ENCODE peak calls at places on chromosomes 4 and X, in six cellular contexts. One of them, this sample, is unnamed. For H3K4me1, the result is how much of the 10 kb centered on the place peaks cover.

GRCh38 chr4:186067757-186068385 is 1.1 kb upstream of the TLR3 start:
- DNase-seq in CD4-positive, alpha-beta memory T cell: peak
- DNase-seq in K562: no peak
- DNase-seq in cardiac muscle cell: peak
- DNase-seq in psoas muscle: no peak
- DNase-seq in IMR-90: peak
- DNase-seq in this sample: peak

GRCh38 chr4:102429553-102429952 is 71.6 kb upstream of the NFKB1 start:
- DNase-seq in CD4-positive, alpha-beta memory T cell: no peak
- DNase-seq in IMR-90: peak
- DNase-seq in K562: no peak
- DNase-seq in cardiac muscle cell: peak
- DNase-seq in psoas muscle: no peak
- DNase-seq in this sample: no peak

GRCh38 chrX:115690554-115691216 is 129.7 kb downstream of the PLS3 start:
- DNase-seq in CD4-positive, alpha-beta memory T cell: peak
- DNase-seq in IMR-90: peak
- DNase-seq in cardiac muscle cell: peak
- DNase-seq in K562: peak
- DNase-seq in psoas muscle: no peak
- DNase-seq in this sample: peak

GRCh38 chr4:56360071-56360470 is 27.2 kb downstream of the AASDH start:
- DNase-seq in CD4-positive, alpha-beta memory T cell: no peak
- DNase-seq in K562: no peak
- DNase-seq in IMR-90: peak
- DNase-seq in cardiac muscle cell: peak
- DNase-seq in psoas muscle: no peak
- DNase-seq in this sample: no peak

GRCh38 chrX:151543706-151544105 is 19.8 kb upstream of the PASD1 start:
- DNase-seq in psoas muscle: no peak
- DNase-seq in IMR-90: no peak
- DNase-seq in CD4-positive, alpha-beta memory T cell: no peak
- DNase-seq in K562: no peak
- DNase-seq in cardiac muscle cell: no peak
- DNase-seq in this sample: no peak

GRCh38 chr4:56626963-56627362 is 54.1 kb downstream of the HOPX start:
- DNase-seq in IMR-90: no peak
- DNase-seq in psoas muscle: no peak
- DNase-seq in CD4-positive, alpha-beta memory T cell: peak
- DNase-seq in cardiac muscle cell: no peak
- DNase-seq in K562: no peak
- DNase-seq in this sample: no peak

GRCh38 chrX:145002776-145003175 is 244.5 kb upstream of the SPANXN1 start:
- DNase-seq in K562: no peak
- DNase-seq in psoas muscle: no peak
- DNase-seq in CD4-positive, alpha-beta memory T cell: no peak
- DNase-seq in cardiac muscle cell: no peak
- DNase-seq in IMR-90: no peak
- DNase-seq in this sample: no peak

GRCh38 chr4:78747328-78747946 is 28.7 kb upstream of the BMP2K start:
- DNase-seq in K562: no peak
- DNase-seq in IMR-90: peak
- DNase-seq in cardiac muscle cell: no peak
- DNase-seq in CD4-positive, alpha-beta memory T cell: no peak
- DNase-seq in psoas muscle: no peak
- DNase-seq in this sample: no peak

GRCh38 chrX:109362101-109362500 is 119.8 kb downstream of the GUCY2F start:
- DNase-seq in CD4-positive, alpha-beta memory T cell: no peak
- DNase-seq in cardiac muscle cell: no peak
- DNase-seq in psoas muscle: no peak
- DNase-seq in K562: no peak
- DNase-seq in IMR-90: no peak
- DNase-seq in this sample: no peak

GRCh38 chrX:129833153-129834004 is 10.3 kb downstream of the ZDHHC9 start:
- DNase-seq in CD4-positive, alpha-beta memory T cell: no peak
- DNase-seq in K562: no peak
- DNase-seq in cardiac muscle cell: peak
- DNase-seq in psoas muscle: no peak
- DNase-seq in IMR-90: peak
- DNase-seq in this sample: no peak

GRCh38 chrX:15343075-15343476 is 7.8 kb upstream of the PIGA start:
- DNase-seq in cardiac muscle cell: peak
- DNase-seq in CD4-positive, alpha-beta memory T cell: no peak
- DNase-seq in K562: no peak
- DNase-seq in psoas muscle: no peak
- DNase-seq in IMR-90: peak
- DNase-seq in this sample: no peak

GRCh38 chr4:74311696-74312313 is 3.5 kb downstream of the EPGN start:
- DNase-seq in cardiac muscle cell: peak
- DNase-seq in psoas muscle: no peak
- DNase-seq in IMR-90: peak
- DNase-seq in K562: no peak
- DNase-seq in CD4-positive, alpha-beta memory T cell: peak
- DNase-seq in this sample: peak

GRCh38 chr4:40234519-40235039 is 37.7 kb downstream of the RHOH start:
- DNase-seq in IMR-90: no peak
- DNase-seq in cardiac muscle cell: no peak
- DNase-seq in K562: no peak
- DNase-seq in psoas muscle: no peak
- DNase-seq in CD4-positive, alpha-beta memory T cell: no peak
- DNase-seq in this sample: no peak

GRCh38 chr4:180106997-180107396 is 2136.2 kb upstream of the TENM3 start:
- DNase-seq in psoas muscle: no peak
- DNase-seq in cardiac muscle cell: no peak
- DNase-seq in CD4-positive, alpha-beta memory T cell: no peak
- DNase-seq in IMR-90: peak
- DNase-seq in K562: no peak
- DNase-seq in this sample: no peak

GRCh38 chr4:54073481-54073880 is 9.1 kb upstream of the CHIC2 start:
- DNase-seq in psoas muscle: no peak
- DNase-seq in CD4-positive, alpha-beta memory T cell: no peak
- DNase-seq in cardiac muscle cell: peak
- DNase-seq in IMR-90: peak
- DNase-seq in K562: no peak
- DNase-seq in this sample: no peak

GRCh38 chr4:54082168-54082567 is 17.8 kb upstream of the CHIC2 start:
- DNase-seq in K562: no peak
- DNase-seq in IMR-90: peak
- DNase-seq in psoas muscle: no peak
- DNase-seq in cardiac muscle cell: peak
- DNase-seq in CD4-positive, alpha-beta memory T cell: no peak
- DNase-seq in this sample: peak

GRCh38 chr4:54076673-54077072 is 12.3 kb upstream of the CHIC2 start:
- DNase-seq in IMR-90: peak
- DNase-seq in K562: no peak
- DNase-seq in psoas muscle: no peak
- DNase-seq in CD4-positive, alpha-beta memory T cell: no peak
- DNase-seq in cardiac muscle cell: no peak
- DNase-seq in this sample: no peak

GRCh38 chr4:54077812-54078211 is 13.4 kb upstream of the CHIC2 start:
- DNase-seq in IMR-90: peak
- DNase-seq in cardiac muscle cell: no peak
- DNase-seq in CD4-positive, alpha-beta memory T cell: no peak
- DNase-seq in psoas muscle: no peak
- DNase-seq in K562: no peak
- DNase-seq in this sample: no peak
- H3K4me1 ChIP-seq in IMR-90: under half
- H3K4me1 ChIP-seq in cardiac muscle cell: under half
- H3K4me1 ChIP-seq in CD4-positive, alpha-beta memory T cell: under half
- H3K4me1 ChIP-seq in psoas muscle: under half
- H3K4me1 ChIP-seq in K562: under half
- H3K4me1 ChIP-seq in this sample: under half

GRCh38 chr4:142614621-142615323 is 231.3 kb downstream of the INPP4B start:
- DNase-seq in CD4-positive, alpha-beta memory T cell: no peak
- DNase-seq in psoas muscle: no peak
- DNase-seq in cardiac muscle cell: no peak
- DNase-seq in IMR-90: peak
- DNase-seq in K562: no peak
- DNase-seq in this sample: no peak

GRCh38 chr4:142615324-142615665 is 230.8 kb downstream of the INPP4B start:
- DNase-seq in cardiac muscle cell: peak
- DNase-seq in K562: no peak
- DNase-seq in CD4-positive, alpha-beta memory T cell: no peak
- DNase-seq in IMR-90: peak
- DNase-seq in psoas muscle: no peak
- DNase-seq in this sample: no peak
- H3K4me1 ChIP-seq in cardiac muscle cell: under half
- H3K4me1 ChIP-seq in K562: under half
- H3K4me1 ChIP-seq in CD4-positive, alpha-beta memory T cell: under half
- H3K4me1 ChIP-seq in IMR-90: under half
- H3K4me1 ChIP-seq in psoas muscle: under half
- H3K4me1 ChIP-seq in this sample: under half

GRCh38 chrX:69096963-69097362 is 68.3 kb downstream of the PJA1 start:
- DNase-seq in psoas muscle: no peak
- DNase-seq in cardiac muscle cell: no peak
- DNase-seq in CD4-positive, alpha-beta memory T cell: no peak
- DNase-seq in IMR-90: no peak
- DNase-seq in K562: no peak
- DNase-seq in this sample: no peak
- H3K4me1 ChIP-seq in psoas muscle: under half
- H3K4me1 ChIP-seq in cardiac muscle cell: under half
- H3K4me1 ChIP-seq in CD4-positive, alpha-beta memory T cell: under half
- H3K4me1 ChIP-seq in IMR-90: under half
- H3K4me1 ChIP-seq in K562: under half
- H3K4me1 ChIP-seq in this sample: under half

GRCh38 chrX:134685662-134686061 is 27.4 kb upstream of the PLAC1 start:
- DNase-seq in psoas muscle: no peak
- DNase-seq in IMR-90: peak
- DNase-seq in cardiac muscle cell: peak
- DNase-seq in CD4-positive, alpha-beta memory T cell: no peak
- DNase-seq in K562: no peak
- DNase-seq in this sample: no peak

GRCh38 chrX:134688181-134688580 is 29.9 kb upstream of the PLAC1 start:
- DNase-seq in CD4-positive, alpha-beta memory T cell: no peak
- DNase-seq in K562: no peak
- DNase-seq in IMR-90: no peak
- DNase-seq in psoas muscle: no peak
- DNase-seq in cardiac muscle cell: no peak
- DNase-seq in this sample: no peak

GRCh38 chrX:134691453-134691852 is 33.2 kb upstream of the PLAC1 start:
- DNase-seq in CD4-positive, alpha-beta memory T cell: no peak
- DNase-seq in IMR-90: no peak
- DNase-seq in cardiac muscle cell: no peak
- DNase-seq in psoas muscle: no peak
- DNase-seq in K562: no peak
- DNase-seq in this sample: no peak

GRCh38 chrX:134692233-134692632 is 34.0 kb upstream of the PLAC1 start:
- DNase-seq in CD4-positive, alpha-beta memory T cell: no peak
- DNase-seq in psoas muscle: no peak
- DNase-seq in cardiac muscle cell: no peak
- DNase-seq in K562: no peak
- DNase-seq in IMR-90: no peak
- DNase-seq in this sample: no peak

DNA sequence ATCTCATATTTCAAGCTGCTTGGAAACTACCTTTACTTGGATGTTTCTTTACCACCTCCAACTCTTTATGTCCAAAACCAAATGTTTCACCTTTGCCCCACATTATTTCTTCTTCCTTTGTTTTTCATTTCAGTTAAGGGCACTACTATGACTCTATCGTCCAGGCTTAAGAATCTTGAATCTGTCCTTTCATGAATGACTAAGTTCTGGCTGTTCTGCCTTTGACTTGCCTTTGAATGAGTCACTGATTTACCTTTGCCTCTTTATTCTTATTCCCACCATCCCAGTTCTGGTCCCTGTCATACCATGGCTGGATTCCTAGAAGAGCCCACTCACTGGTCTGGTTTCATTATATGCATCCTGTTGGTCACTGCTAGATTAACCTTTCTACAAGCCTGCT is 30.6 kb upstream of the PLAC1 start:
- DNase-seq in cardiac muscle cell: no peak
- DNase-seq in K562: no peak
- DNase-seq in CD4-positive, alpha-beta memory T cell: no peak
- DNase-seq in psoas muscle: no peak
- DNase-seq in IMR-90: peak
- DNase-seq in this sample: no peak
- H3K4me1 ChIP-seq in cardiac muscle cell: under half
- H3K4me1 ChIP-seq in K562: under half
- H3K4me1 ChIP-seq in CD4-positive, alpha-beta memory T cell: under half
- H3K4me1 ChIP-seq in psoas muscle: under half
- H3K4me1 ChIP-seq in IMR-90: under half
- H3K4me1 ChIP-seq in this sample: under half

GRCh38 chr4:116860891-116861290 is 224.5 kb downstream of the TRAM1L1 start:
- DNase-seq in psoas muscle: no peak
- DNase-seq in cardiac muscle cell: no peak
- DNase-seq in K562: no peak
- DNase-seq in IMR-90: no peak
- DNase-seq in CD4-positive, alpha-beta memory T cell: no peak
- DNase-seq in this sample: no peak
- H3K4me1 ChIP-seq in psoas muscle: under half
- H3K4me1 ChIP-seq in cardiac muscle cell: under half
- H3K4me1 ChIP-seq in K562: under half
- H3K4me1 ChIP-seq in IMR-90: under half
- H3K4me1 ChIP-seq in CD4-positive, alpha-beta memory T cell: under half
- H3K4me1 ChIP-seq in this sample: under half

DNA sequence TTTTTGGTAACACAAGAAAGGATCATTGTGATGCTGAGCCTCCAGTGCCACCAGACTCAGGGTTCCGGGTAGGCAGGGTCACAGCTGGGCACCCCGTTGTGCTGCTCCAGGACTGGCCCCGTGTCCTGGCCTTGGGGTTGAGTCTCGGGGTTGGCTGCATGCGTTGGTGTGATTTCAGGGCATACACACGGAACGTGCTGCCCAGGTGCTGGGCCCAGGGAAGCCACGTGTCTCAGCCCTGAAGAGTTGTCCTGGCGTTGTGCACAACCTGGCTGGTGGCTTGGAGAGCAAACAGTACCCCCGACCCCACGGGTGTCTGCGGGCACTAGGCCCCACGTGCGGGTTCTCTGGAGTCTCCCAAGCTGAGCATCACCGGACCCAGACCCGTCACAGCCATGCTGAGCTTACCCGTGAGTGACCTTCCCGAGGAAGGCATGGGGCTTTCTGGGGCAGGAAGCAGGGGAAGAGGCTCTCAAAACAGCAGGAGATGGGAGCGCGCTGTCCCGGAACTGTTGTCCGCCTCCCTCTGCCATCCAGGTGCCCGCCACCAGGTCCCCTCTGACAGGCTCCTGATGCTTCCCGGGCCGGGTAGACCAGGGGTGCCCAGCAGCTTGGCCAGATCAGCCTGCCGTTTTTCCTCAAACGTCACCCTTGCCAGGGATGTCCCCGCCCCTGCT is 66.1 kb upstream of the ENPP6 start:
- DNase-seq in CD4-positive, alpha-beta memory T cell: no peak
- DNase-seq in IMR-90: no peak
- DNase-seq in psoas muscle: no peak
- DNase-seq in cardiac muscle cell: no peak
- DNase-seq in K562: peak
- DNase-seq in this sample: no peak
- H3K4me1 ChIP-seq in CD4-positive, alpha-beta memory T cell: under half
- H3K4me1 ChIP-seq in IMR-90: under half
- H3K4me1 ChIP-seq in psoas muscle: under half
- H3K4me1 ChIP-seq in cardiac muscle cell: under half
- H3K4me1 ChIP-seq in K562: under half
- H3K4me1 ChIP-seq in this sample: under half

DNA sequence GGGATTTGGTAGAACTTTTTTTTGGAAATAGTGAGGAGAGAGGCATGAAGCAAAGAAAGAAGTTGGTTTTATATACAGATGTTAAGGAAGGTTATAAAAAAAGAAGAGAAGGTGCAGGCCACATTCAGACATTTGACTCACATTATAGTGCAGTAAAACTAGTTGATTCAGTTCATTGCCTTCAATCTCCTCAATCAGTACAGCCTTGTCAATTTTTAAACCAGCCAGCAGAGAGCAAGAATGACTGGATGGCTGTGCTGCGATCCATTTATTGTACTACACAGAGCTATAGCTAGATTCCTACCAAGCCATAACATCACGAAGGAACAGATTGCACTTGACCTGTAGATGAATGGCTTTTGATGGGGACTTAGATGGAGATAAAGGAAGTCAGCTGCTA is 79.7 kb upstream of the LSM6 start:
- DNase-seq in psoas muscle: no peak
- DNase-seq in K562: no peak
- DNase-seq in CD4-positive, alpha-beta memory T cell: no peak
- DNase-seq in IMR-90: no peak
- DNase-seq in cardiac muscle cell: no peak
- DNase-seq in this sample: no peak
- H3K4me1 ChIP-seq in psoas muscle: under half
- H3K4me1 ChIP-seq in K562: under half
- H3K4me1 ChIP-seq in CD4-positive, alpha-beta memory T cell: under half
- H3K4me1 ChIP-seq in IMR-90: under half
- H3K4me1 ChIP-seq in cardiac muscle cell: under half
- H3K4me1 ChIP-seq in this sample: under half